ENCODE peak calls at places on chromosomes 11 and 22, in six cellular contexts. I is HCT116, Y is SK-N-SH, N is PC-3, C is GM23248, J is MM.1S. R is an unnamed sample.

GRCh38 chr22:48306785-48307570 is 1520.7 kb downstream of the BRD1 start:
- DNase-seq in Y (no peak), I (no peak), C (no peak), N (no peak), J (no peak), R (no peak)

GRCh38 chr11:3877252-3878035 is 22.0 kb downstream of the STIM1 start:
- DNase-seq in C (no peak), Y (no peak), J (no peak), I (no peak), N (peak; percentile 67), R (peak; percentile 25)

GRCh38 chr11:45104006-45104789 is 42.2 kb upstream of the PRDM11 start:
- DNase-seq in J (no peak), I (no peak), Y (no peak), N (no peak), C (no peak), R (no peak)

GRCh38 chr11:7219457-7219856 is 32.2 kb upstream of the SYT9 start:
- DNase-seq in Y (no peak), J (no peak), I (no peak), N (no peak), C (no peak), R (no peak)

GRCh38 chr11:36743039-36743438 is 145.0 kb upstream of the RAG2 start:
- DNase-seq in I (no peak), J (no peak), N (no peak), C (no peak), Y (no peak), R (no peak)

GRCh38 chr11:5928269-5928668 is 13.8 kb upstream of the OR56A3 start:
- DNase-seq in J (no peak), N (no peak), I (no peak), C (no peak), Y (no peak), R (no peak)

GRCh38 chr22:47111626-47112373 is 349.4 kb downstream of the TBC1D22A start:
- DNase-seq in N (no peak), I (no peak), J (no peak), Y (no peak), C (no peak), R (no peak)

GRCh38 chr11:118305726-118306125 is 1.2 kb downstream of the CD3E start:
- DNase-seq in N (no peak), I (no peak), Y (no peak), J (no peak), C (no peak), R (no peak)

GRCh38 chr11:133595998-133596590 is 63.8 kb upstream of the OPCML start:
- DNase-seq in Y (no peak), I (no peak), C (no peak), N (no peak), J (no peak), R (no peak)

GRCh38 chr11:77411238-77411637 is 62.7 kb downstream of the PAK1 start:
- DNase-seq in Y (no peak), C (peak; percentile 65), I (no peak), N (no peak), J (peak; percentile 30), R (peak; percentile 32)
- TF ChIP-seq EZH2phosphoT487 in Y (no peak), C (no peak), I (no peak), N (no peak), J (no peak), R (no peak)

GRCh38 chr11:73048446-73048845 is 93.7 kb downstream of the FCHSD2 start:
- DNase-seq in C (no peak), Y (no peak), I (no peak), J (no peak), N (no peak), R (no peak)
- H3K9ac ChIP-seq in C (no peak overlapping the region), Y (no peak overlapping the region), I (no peak overlapping the region), J (no peak overlapping the region), N (no peak overlapping the region), R (no peak overlapping the region)

GRCh38 chr22:26618487-26618886 is 660 bp upstream of the CRYBB1 start:
- DNase-seq in J (no peak), I (no peak), C (no peak), N (no peak), Y (no peak), R (no peak)
- H3K4me2 ChIP-seq in J (peak overlapping the region; percentile 71), I (no peak overlapping the region), C (no peak overlapping the region), N (no peak overlapping the region), Y (no peak overlapping the region), R (no peak overlapping the region)

GRCh38 chr11:34426766-34427170 is 12.0 kb upstream of the CAT start:
- DNase-seq in N (no peak), I (no peak), J (no peak), C (peak; percentile 88), Y (peak; percentile 73), R (no peak)
- TF ChIP-seq EZH2phosphoT487 in N (no peak), I (no peak), J (no peak), C (no peak), Y (no peak), R (no peak)

GRCh38 chr11:1529286-1529685 is 42.7 kb upstream of the MOB2 start:
- DNase-seq in J (no peak), Y (no peak), N (no peak), I (no peak), C (no peak), R (no peak)
- H3K9ac ChIP-seq in J (no peak overlapping the region), Y (no peak overlapping the region), N (no peak overlapping the region), I (no peak overlapping the region), C (no peak overlapping the region), R (no peak overlapping the region)

DNA sequence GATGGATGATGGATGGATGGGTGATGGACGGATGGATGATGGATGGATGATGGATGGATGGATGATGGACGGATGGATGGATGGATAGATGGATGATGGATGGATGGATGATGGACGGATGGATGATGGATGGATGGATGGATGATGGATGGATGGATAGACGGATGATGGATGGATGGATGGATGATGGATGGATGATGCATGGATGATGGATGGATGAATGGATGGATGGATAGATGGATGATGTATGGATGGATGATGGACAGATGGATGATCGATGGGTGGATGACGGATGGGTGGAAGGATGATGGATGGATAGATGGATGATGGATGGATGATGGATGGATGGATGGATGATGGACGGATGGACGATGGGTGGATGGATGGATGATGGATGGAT is 21.1 kb downstream of the KCTD17 start:
- DNase-seq in I (no peak), Y (no peak), C (no peak), N (no peak), J (no peak), R (no peak)
- H3K4me2 ChIP-seq in I (no peak overlapping the region), Y (no peak overlapping the region), C (no peak overlapping the region), N (no peak overlapping the region), J (no peak overlapping the region), R (no peak overlapping the region)

DNA sequence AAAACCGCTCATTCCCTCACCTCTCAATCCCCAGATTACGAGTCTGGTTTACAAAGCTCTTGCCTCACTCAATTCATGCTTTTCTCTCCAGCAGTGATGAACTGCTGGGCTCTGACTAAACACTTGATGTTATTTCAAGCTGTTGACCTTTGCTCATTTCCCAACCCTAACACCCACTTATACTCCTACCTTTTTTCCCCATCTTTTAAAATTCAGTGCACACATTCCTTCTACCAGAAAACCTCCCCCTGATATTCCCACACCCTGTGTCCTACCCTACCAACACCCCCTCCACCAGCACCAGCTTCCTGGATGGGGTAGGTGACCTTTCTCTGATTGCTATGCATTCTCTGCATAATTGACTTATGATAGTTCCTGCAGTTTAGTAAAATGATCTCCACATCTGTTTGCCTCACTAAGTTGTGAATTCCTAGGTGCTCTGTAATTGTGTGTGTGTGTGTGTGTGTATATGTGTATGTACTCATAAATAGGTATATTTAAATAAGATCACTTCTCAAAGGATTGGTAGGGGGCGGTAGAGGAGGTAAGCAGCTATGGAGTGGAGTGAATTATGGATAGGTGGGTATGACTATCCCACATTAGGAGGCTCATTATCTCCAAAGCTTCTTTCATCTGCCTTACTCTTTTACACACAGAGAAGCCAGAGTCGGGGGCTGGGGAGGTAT is 842 bp downstream of the HEPACAM start:
- DNase-seq in C (peak; percentile 88), J (no peak), N (peak; percentile 35), Y (no peak), I (no peak), R (no peak)
- TF ChIP-seq EZH2phosphoT487 in C (peak; percentile 48), J (no peak), N (no peak), Y (no peak), I (no peak), R (no peak)

GRCh38 chr11:29224739-29225384 is 792.0 kb downstream of the KCNA4 start:
- DNase-seq in N (no peak), J (no peak), I (no peak), C (no peak), Y (no peak), R (peak; percentile 63)
- H3K9ac ChIP-seq in N (no peak overlapping the region), J (no peak overlapping the region), I (no peak overlapping the region), C (no peak overlapping the region), Y (no peak overlapping the region), R (no peak overlapping the region)

DNA sequence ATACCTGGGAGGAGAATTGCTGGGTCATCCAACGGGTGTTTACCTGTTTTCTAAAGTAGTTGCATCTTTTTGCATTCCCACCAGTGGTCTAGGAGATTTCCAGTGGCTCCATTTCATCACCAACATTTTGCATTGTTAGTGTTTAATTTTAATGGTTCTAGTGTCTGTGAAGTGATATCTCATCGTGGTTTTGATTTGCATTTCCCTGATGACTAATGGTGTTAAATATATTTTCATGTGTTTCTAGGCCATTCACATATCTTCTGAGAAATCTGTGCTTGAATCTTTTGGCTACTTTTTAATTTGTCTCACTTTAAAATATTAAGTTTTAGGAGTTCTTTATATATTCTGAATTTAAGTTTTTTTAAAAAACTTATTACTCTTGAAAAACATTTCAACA is 439.6 kb downstream of the TMEM135 start:
- DNase-seq in Y (no peak), C (no peak), I (no peak), N (no peak), J (no peak), R (no peak)
- H3K4me2 ChIP-seq in Y (no peak overlapping the region), C (no peak overlapping the region), I (no peak overlapping the region), N (no peak overlapping the region), J (peak overlapping the region; percentile 14), R (no peak overlapping the region)

R was measured in neural progenitor cell.